ENCODE peak calls at places on chromosomes 1 and 21, in seven cellular contexts. L is H1, G is tibial nerve, K is T1000, D is A172, N is endothelial cell, E is H7. P is an unnamed sample.

GRCh38 chr1:199083680-199084079 is 444.8 kb downstream of the PTPRC start:
- DNase-seq in L (no peak), G (no peak), K (no peak), D (no peak), N (no peak), E (no peak), P (no peak)

GRCh38 chr1:191641420-191642215 is 516.6 kb upstream of the RGS18 start:
- DNase-seq in L (no peak), G (no peak), K (peak), D (peak), N (no peak), E (no peak), P (peak)

GRCh38 chr21:40334159-40334558 is 466.9 kb downstream of the PCP4 start:
- DNase-seq in L (no peak), G (no peak), K (no peak), D (no peak), N (no peak), E (no peak), P (no peak)

GRCh38 chr21:45408271-45408791 is 3.4 kb downstream of the COL18A1 start:
- DNase-seq in L (no peak), G (no peak), K (no peak), D (no peak), N (no peak), E (peak), P (no peak)

GRCh38 chr1:114152211-114153050 is 1.2 kb downstream of the SYT6 start:
- DNase-seq in L (peak), G (no peak), K (no peak), D (no peak), N (peak), E (peak), P (peak)

GRCh38 chr1:16420719-16421118 is 16.5 kb downstream of the SPATA21 start:
- DNase-seq in L (no peak), G (no peak), K (no peak), D (no peak), N (no peak), E (no peak), P (no peak)

GRCh38 chr1:116826818-116827606 is 72.8 kb downstream of the CD2 start:
- DNase-seq in L (no peak), G (no peak), K (no peak), D (peak), N (no peak), E (no peak), P (no peak)

GRCh38 chr1:201749059-201749458 is 79.9 kb upstream of the IPO9 start:
- DNase-seq in L (no peak), G (no peak), K (no peak), D (no peak), N (no peak), E (no peak), P (no peak)

GRCh38 chr1:94543003-94543402 is 1.4 kb upstream of the F3 start:
- DNase-seq in L (no peak), G (no peak), K (no peak), D (peak), N (no peak), E (no peak), P (no peak)

GRCh38 chr21:14712121-14712520 is 166.0 kb upstream of the SAMSN1 start:
- DNase-seq in L (no peak), G (no peak), K (no peak), D (no peak), N (no peak), E (no peak), P (no peak)

GRCh38 chr1:52855584-52855983 is 13.0 kb downstream of the ZYG11A start:
- DNase-seq in L (no peak), G (no peak), K (no peak), D (no peak), N (no peak), E (no peak), P (no peak)

GRCh38 chr1:209554761-209555611 is 28.5 kb upstream of the CAMK1G start:
- DNase-seq in L (no peak), G (no peak), K (no peak), D (no peak), N (no peak), E (no peak), P (no peak)

GRCh38 chr21:42063206-42063577 is 7.9 kb upstream of the UMODL1 start:
- DNase-seq in L (no peak), G (no peak), K (no peak), D (no peak), N (no peak), E (no peak), P (no peak)

GRCh38 chr1:174060090-174060489 is 37.9 kb upstream of the RC3H1 start:
- DNase-seq in L (no peak), G (no peak), K (no peak), D (peak), N (no peak), E (no peak), P (no peak)

GRCh38 chr21:45818276-45818903 is 163.2 kb upstream of the COL6A1 start:
- DNase-seq in L (no peak), G (no peak), K (no peak), D (peak), N (no peak), E (no peak), P (no peak)

GRCh38 chr1:2198571-2198970 is 4.0 kb upstream of the FAAP20 start:
- DNase-seq in L (no peak), G (no peak), K (no peak), D (no peak), N (no peak), E (no peak), P (no peak)

GRCh38 chr1:35707253-35708178 is 11.2 kb downstream of the C1orf216 start:
- DNase-seq in L (peak), G (no peak), K (no peak), D (no peak), N (peak), E (peak), P (no peak)

GRCh38 chr1:65170511-65171142 is 22.6 kb downstream of the AK4 start:
- DNase-seq in L (no peak), G (no peak), K (no peak), D (no peak), N (no peak), E (no peak), P (no peak)

GRCh38 chr1:17845583-17845982 is 90.5 kb downstream of the ACTL8 start:
- DNase-seq in L (no peak), G (no peak), K (no peak), D (no peak), N (no peak), E (no peak), P (no peak)

GRCh38 chr21:38927776-38928175 is 122.0 kb downstream of the ETS2 start:
- DNase-seq in L (no peak), G (no peak), K (no peak), D (no peak), N (no peak), E (no peak), P (no peak)

GRCh38 chr1:47751188-47751587 is 246.0 kb downstream of the TRABD2B start:
- DNase-seq in L (no peak), G (no peak), K (no peak), D (peak), N (no peak), E (no peak), P (no peak)

GRCh38 chr1:200739499-200740290 is 1.0 kb downstream of the CAMSAP2 start:
- DNase-seq in L (no peak), G (peak), K (no peak), D (peak), N (no peak), E (peak), P (no peak)

GRCh38 chr1:159854693-159855192 is 7.7 kb downstream of the VSIG8 start:
- DNase-seq in L (peak), G (peak), K (peak), D (peak), N (peak), E (peak), P (peak)

GRCh38 chr1:110436635-110437034 is 14.3 kb upstream of the PROK1 start:
- DNase-seq in L (no peak), G (no peak), K (no peak), D (peak), N (no peak), E (no peak), P (no peak)

GRCh38 chr1:205284420-205285144 is 37.0 kb downstream of the NUAK2 start:
- DNase-seq in L (peak), G (peak), K (peak), D (peak), N (peak), E (peak), P (peak)

GRCh38 chr1:109240158-109241152 is 8.9 kb upstream of the CELSR2 start:
- DNase-seq in L (peak), G (peak), K (peak), D (no peak), N (no peak), E (peak), P (no peak)

GRCh38 chr21:39885119-39885848 is 18.0 kb downstream of the PCP4 start:
- DNase-seq in L (no peak), G (peak), K (no peak), D (no peak), N (no peak), E (peak), P (no peak)

GRCh38 chr1:202159534-202160371 is 649 bp downstream of the PTPN7 start:
- DNase-seq in L (no peak), G (no peak), K (no peak), D (no peak), N (no peak), E (no peak), P (no peak)

GRCh38 chr1:27752372-27752771 is 20.6 kb upstream of the STX12 start:
- DNase-seq in L (no peak), G (no peak), K (no peak), D (no peak), N (no peak), E (no peak), P (no peak)